ENCODE peak calls at places on chromosomes 11 and 22, in five cellular contexts. D is cardiac fibroblast, L is PC-3, M is SJSA1, T is AG09309. N is an unnamed sample.
A peak's percentile ranks its signal among the peaks of the same experiment; 100 is the strongest.

GRCh38 chr11:1482581-1483444 is 3.8 kb downstream of the MOB2 start:
- DNase-seq in T (no peak), M (no peak), D (no peak), L (no peak), N (no peak)

GRCh38 chr11:69640995-69641581 is at the start of gene CCND1:
- DNase-seq in T (peak; percentile 83), D (peak; percentile 93), M (peak; percentile 98), L (peak; percentile 95), N (peak; percentile 87)

GRCh38 chr22:25840162-25840561 is 98.2 kb downstream of the MYO18B start:
- DNase-seq in D (no peak), M (no peak), T (no peak), L (no peak), N (no peak)

GRCh38 chr11:129528296-129528695 is 152.6 kb downstream of the BARX2 start:
- DNase-seq in L (no peak), M (no peak), T (no peak), D (no peak), N (no peak)

GRCh38 chr11:862704-863388 is 20.2 kb downstream of the TSPAN4 start:
- DNase-seq in L (no peak), D (no peak), M (no peak), T (no peak), N (no peak)

GRCh38 chr11:67195971-67196418 is 70.3 kb upstream of the GRK2 start:
- DNase-seq in L (peak; percentile 84), T (peak; percentile 88), D (peak; percentile 11), M (no peak), N (no peak)

GRCh38 chr11:128207861-128208321 is 379.5 kb downstream of the ETS1 start:
- DNase-seq in L (peak; percentile 99), T (peak; percentile 94), D (peak; percentile 99), M (peak; percentile 79), N (peak; percentile 67)

GRCh38 chr11:119155733-119156492 is 7.1 kb downstream of the ABCG4 start:
- DNase-seq in T (no peak), D (no peak), L (peak; percentile 36), M (peak; percentile 14), N (no peak)

GRCh38 chr11:130847517-130847916 is 68.8 kb downstream of the SNX19 start:
- DNase-seq in L (peak; percentile 99), M (peak; percentile 42), D (peak; percentile 55), T (peak; percentile 54), N (peak; percentile 23)

GRCh38 chr11:21556936-21557335 is 635.9 kb upstream of the ANO5 start:
- DNase-seq in M (no peak), T (no peak), L (no peak), D (no peak), N (no peak)

GRCh38 chr11:125886997-125887372 is 483 bp upstream of the HYLS1 start:
- DNase-seq in T (no peak), M (peak; percentile 78), L (peak; percentile 63), D (peak; percentile 20), N (no peak)

GRCh38 chr11:46918087-46918751 is at the start of gene LRP4:
- DNase-seq in M (peak; percentile 23), D (peak; percentile 34), L (no peak), T (no peak), N (no peak)

GRCh38 chr22:33038131-33038772 is 19.9 kb downstream of the SYN3 start:
- DNase-seq in D (peak; percentile 8), L (no peak), M (no peak), T (no peak), N (no peak)

GRCh38 chr11:58577441-58578135 is 1.3 kb upstream of the ZFP91 start:
- DNase-seq in D (peak; percentile 74), L (peak; percentile 82), M (peak; percentile 83), T (peak; percentile 91), N (peak; percentile 53)

GRCh38 chr11:2893021-2893528 is 7.5 kb upstream of the CDKN1C start:
- DNase-seq in T (no peak), L (no peak), M (no peak), D (no peak), N (no peak)

GRCh38 chr11:31325162-31325561 is 44.4 kb downstream of the DCDC1 start:
- DNase-seq in L (peak; percentile 67), M (no peak), T (peak; percentile 2), D (peak; percentile 79), N (peak; percentile 71)

GRCh38 chr11:68840661-68841653 is 759 bp downstream of the CPT1A start:
- DNase-seq in D (peak; percentile 62), L (peak; percentile 59), T (no peak), M (peak; percentile 71), N (no peak)

GRCh38 chr11:34653851-34654490 is 33.1 kb downstream of the EHF start:
- DNase-seq in T (peak; percentile 97), M (peak; percentile 65), D (peak; percentile 95), L (peak; percentile 97), N (peak; percentile 68)

GRCh38 chr22:34966980-34967379 is 99.0 kb upstream of the ISX start:
- DNase-seq in T (no peak), D (no peak), L (peak; percentile 8), M (peak; percentile 1), N (no peak)

GRCh38 chr11:31874631-31875191 is 63.6 kb upstream of the PAX6 start:
- DNase-seq in M (no peak), T (no peak), L (no peak), D (no peak), N (no peak)

GRCh38 chr11:1230121-1230455 is 7.2 kb downstream of the MUC5B start:
- DNase-seq in M (no peak), T (no peak), D (no peak), L (no peak), N (no peak)

GRCh38 chr22:25395468-25395867 is 169.0 kb upstream of the GRK3 start:
- DNase-seq in M (no peak), L (no peak), T (no peak), D (no peak), N (no peak)

GRCh38 chr22:37103151-37103550 is 6.4 kb downstream of the TMPRSS6 start:
- DNase-seq in T (no peak), M (no peak), L (no peak), D (no peak), N (no peak)

GRCh38 chr11:130675917-130676316 is 227.5 kb downstream of the ADAMTS15 start:
- DNase-seq in M (no peak), D (peak; percentile 67), T (no peak), L (no peak), N (no peak)

GRCh38 chr11:44608654-44609027 is 43.2 kb downstream of the CD82 start:
- DNase-seq in D (no peak), M (peak; percentile 24), T (no peak), L (no peak), N (no peak)

GRCh38 chr11:4677948-4678347 is 19.7 kb downstream of the OR51E2 start:
- DNase-seq in M (no peak), D (no peak), T (no peak), L (no peak), N (no peak)

GRCh38 chr11:12005476-12005875 is 3.0 kb downstream of the DKK3 start:
- DNase-seq in L (peak; percentile 66), D (peak; percentile 75), T (no peak), M (peak; percentile 73), N (no peak)

GRCh38 chr11:75425422-75425821 is 7.6 kb downstream of the KLHL35 start:
- DNase-seq in M (no peak), T (no peak), D (no peak), L (peak; percentile 46), N (no peak)

GRCh38 chr11:73147771-73148681 is 5.9 kb upstream of the FCHSD2 start:
- DNase-seq in L (no peak), D (no peak), M (no peak), T (no peak), N (no peak)

GRCh38 chr11:111194789-111195188 is 50.7 kb upstream of the POU2AF2 start:
- DNase-seq in L (no peak), M (no peak), T (no peak), D (no peak), N (no peak)

GRCh38 chr11:11845066-11845465 is 3.3 kb downstream of the USP47 start:
- DNase-seq in M (no peak), D (no peak), L (peak; percentile 85), T (no peak), N (no peak)

DNA sequence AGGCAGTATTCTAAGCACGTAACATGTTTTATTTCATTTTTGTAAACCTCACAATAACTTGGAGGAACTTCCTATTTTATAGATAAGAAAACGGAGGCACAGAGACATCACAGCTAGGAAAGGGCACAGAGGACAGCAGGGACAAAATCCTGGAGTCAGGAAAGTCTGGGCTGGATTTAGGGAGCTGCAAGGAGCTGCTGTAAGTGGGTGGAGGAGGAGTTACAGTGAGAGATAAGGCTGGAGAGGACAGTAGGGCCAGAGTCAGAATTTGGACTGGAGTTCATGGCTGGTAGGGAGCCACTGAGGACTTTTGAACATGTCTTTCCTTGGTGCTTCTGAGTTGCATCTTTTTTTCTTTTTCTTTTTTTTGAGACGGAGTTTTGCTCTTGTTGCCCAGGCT is 32.2 kb upstream of the PTPRJ start:
- DNase-seq in T (no peak), L (no peak), M (no peak), D (peak; percentile 59), N (no peak)
- H3K4me3 ChIP-seq in T (no peak overlapping the region), L (no peak overlapping the region), M (no peak overlapping the region), D (no peak overlapping the region), N (no peak overlapping the region)

GRCh38 chr11:19418221-19418620 is 177.5 kb upstream of the E2F8 start:
- DNase-seq in D (no peak), M (no peak), T (no peak), L (no peak), N (no peak)
- H3K4me3 ChIP-seq in D (no peak overlapping the region), M (no peak overlapping the region), T (no peak overlapping the region), L (no peak overlapping the region), N (no peak overlapping the region)

GRCh38 chr22:48579915-48580279 is 1247.8 kb downstream of the BRD1 start:
- DNase-seq in D (no peak), M (no peak), T (no peak), L (no peak), N (no peak)

GRCh38 chr22:48581206-48581766 is 1246.4 kb downstream of the BRD1 start:
- DNase-seq in M (no peak), T (no peak), D (no peak), L (no peak), N (no peak)

GRCh38 chr22:48579035-48579914 is 1248.4 kb downstream of the BRD1 start:
- DNase-seq in L (no peak), M (peak; percentile 95), D (no peak), T (no peak), N (peak; percentile 15)

GRCh38 chr22:48581821-48582469 is 1245.7 kb downstream of the BRD1 start:
- DNase-seq in M (no peak), T (no peak), L (no peak), D (no peak), N (no peak)

DNA sequence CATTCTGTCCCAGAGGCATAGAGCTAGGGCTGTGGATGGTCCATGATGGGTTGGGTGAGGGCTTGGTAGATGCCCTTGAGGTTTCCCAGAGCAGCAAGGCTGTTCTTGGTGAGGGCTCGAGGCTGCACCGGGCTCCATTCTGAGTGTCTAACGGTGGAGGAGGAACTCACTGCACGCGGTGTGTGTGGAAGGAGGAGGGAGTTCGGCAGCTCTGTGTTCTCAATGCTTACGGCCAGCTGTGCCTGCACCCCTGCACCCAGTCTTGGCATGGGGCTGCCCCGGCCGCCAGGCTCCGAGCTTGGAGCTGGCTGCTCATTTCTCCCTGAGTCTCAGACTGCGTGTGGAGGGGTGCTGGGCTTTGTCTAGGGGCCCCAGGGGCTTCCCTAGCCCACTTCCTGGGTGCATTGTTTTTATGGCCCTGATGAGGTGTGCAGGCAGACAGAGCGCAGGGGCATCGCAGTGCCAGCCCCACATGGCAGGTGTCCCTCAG is 1247.1 kb downstream of the BRD1 start:
- DNase-seq in D (no peak), L (no peak), M (no peak), T (no peak), N (no peak)
- H3K4me3 ChIP-seq in D (no peak overlapping the region), L (no peak overlapping the region), M (no peak overlapping the region), T (no peak overlapping the region), N (no peak overlapping the region)

GRCh38 chr11:117657801-117658200 is 139.2 kb downstream of the DSCAML1 start:
- DNase-seq in T (no peak), M (no peak), L (no peak), D (no peak), N (no peak)
- H3K4me3 ChIP-seq in T (no peak overlapping the region), M (no peak overlapping the region), L (no peak overlapping the region), D (no peak overlapping the region), N (no peak overlapping the region)

GRCh38 chr11:62004473-62004872 is 37.0 kb upstream of the FTH1 start:
- DNase-seq in L (peak; percentile 38), D (peak; percentile 97), T (peak; percentile 48), M (peak; percentile 67), N (peak; percentile 83)
- H3K4me3 ChIP-seq in L (no peak overlapping the region), D (no peak overlapping the region), T (no peak overlapping the region), M (no peak overlapping the region), N (no peak overlapping the region)